ENCODE peak calls at places on chromosomes 1 and 21, in seven cellular contexts. F is choroid plexus epithelial cell, E is neural progenitor cell, Z is HCT116, M is GM23338, P is prostate gland, A is astrocyte of the spinal cord. I is an unnamed sample.

GRCh38 chr21:34862951-34863350 is 186.2 kb downstream of the RUNX1 start:
- DNase-seq in P (no peak), M (no peak), F (no peak), E (no peak), A (no peak), Z (no peak), I (no peak)

GRCh38 chr1:159084867-159085266 is 8.3 kb upstream of the AIM2 start:
- DNase-seq in F (no peak), P (no peak), A (no peak), E (no peak), M (no peak), Z (no peak), I (no peak)

GRCh38 chr1:223343692-223344091 is 20.3 kb downstream of the SUSD4 start:
- DNase-seq in A (no peak), M (no peak), E (no peak), F (no peak), Z (no peak), P (no peak), I (no peak)

GRCh38 chr1:202016022-202016624 is 5.7 kb downstream of the ELF3 start:
- DNase-seq in A (peak; percentile 29), M (no peak), F (peak; percentile 56), Z (no peak), E (no peak), P (no peak), I (no peak)

GRCh38 chr1:41891403-41891896 is 27.3 kb downstream of the HIVEP3 start:
- DNase-seq in M (peak; percentile 44), P (no peak), E (peak; percentile 39), Z (no peak), F (peak; percentile 73), A (no peak), I (no peak)

GRCh38 chr1:232252719-232253118 is 377.2 kb downstream of the SIPA1L2 start:
- DNase-seq in E (peak; percentile 24), F (no peak), Z (no peak), P (no peak), A (no peak), M (peak; percentile 65), I (no peak)

GRCh38 chr1:221032616-221033342 is 153.5 kb downstream of the HLX start:
- DNase-seq in F (no peak), Z (no peak), M (no peak), A (no peak), P (no peak), E (no peak), I (no peak)

GRCh38 chr1:67597336-67597735 is 87.7 kb upstream of the GADD45A start:
- DNase-seq in E (no peak), Z (no peak), P (no peak), M (no peak), F (peak; percentile 24), A (no peak), I (no peak)

GRCh38 chr1:5456090-5456789 is 536.0 kb downstream of the NPHP4 start:
- DNase-seq in P (no peak), Z (no peak), M (no peak), E (no peak), A (no peak), F (no peak), I (no peak)

GRCh38 chr1:40385437-40386310 is 12.1 kb downstream of the SMAP2 start:
- DNase-seq in F (peak; percentile 50), M (no peak), E (no peak), A (peak; percentile 45), P (no peak), Z (no peak), I (no peak)
- H3K4me3 ChIP-seq in F (no peak overlapping the region), M (no peak overlapping the region), E (no peak overlapping the region), A (no peak overlapping the region), P (no peak overlapping the region), Z (no peak overlapping the region), I (no peak overlapping the region)

DNA sequence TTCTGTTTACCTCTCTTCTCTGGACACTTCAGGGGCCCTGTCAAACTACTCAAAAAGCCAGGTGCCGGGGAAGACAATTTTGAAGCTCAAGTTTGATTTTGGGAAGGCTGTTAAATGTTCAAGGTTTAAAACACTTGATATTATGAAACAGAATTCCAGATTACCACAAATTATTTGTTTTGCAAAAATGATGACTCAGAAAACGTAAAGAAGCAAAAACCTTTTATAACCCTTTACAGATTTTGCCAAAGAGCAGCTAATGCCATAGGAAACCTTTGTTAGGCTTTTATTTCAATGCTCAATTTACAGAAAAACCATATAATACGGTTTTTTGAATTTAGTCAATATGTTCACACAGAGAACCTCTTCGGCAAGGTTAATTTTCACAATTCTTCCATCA is 593.4 kb upstream of the ZP4 start:
- DNase-seq in E (no peak), Z (no peak), M (no peak), P (no peak), A (peak; percentile 12), F (peak; percentile 51), I (no peak)
- H3K4me3 ChIP-seq in E (no peak overlapping the region), Z (no peak overlapping the region), M (no peak overlapping the region), P (no peak overlapping the region), A (peak overlapping the region; percentile 56), F (peak overlapping the region; percentile 81), I (no peak overlapping the region)

DNA sequence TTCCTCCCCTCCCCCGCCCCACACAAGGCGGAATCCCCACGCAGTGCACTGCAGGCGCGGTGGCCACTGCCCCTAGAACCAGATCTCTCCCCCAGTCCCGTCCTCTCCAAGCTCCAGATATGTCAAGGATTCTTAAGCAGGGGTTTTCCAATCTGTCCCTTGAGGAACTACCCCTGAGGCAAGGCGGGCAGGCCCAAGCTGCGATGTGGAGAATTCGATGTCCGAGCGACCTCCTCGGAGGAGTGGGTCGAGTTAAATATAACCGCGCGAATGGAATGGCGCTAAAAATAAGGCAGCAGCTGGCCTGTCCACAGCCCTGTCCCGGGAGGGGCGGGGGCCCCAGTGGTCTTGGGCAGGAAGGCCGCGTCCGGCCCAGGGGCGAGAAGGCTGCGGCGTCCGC is 5.8 kb upstream of the FOXD3 start:
- DNase-seq in P (no peak), Z (no peak), A (no peak), F (no peak), E (no peak), M (peak; percentile 49), I (no peak)
- H3K4me3 ChIP-seq in P (no peak overlapping the region), Z (peak overlapping the region; percentile 68), A (no peak overlapping the region), F (no peak overlapping the region), E (no peak overlapping the region), M (peak overlapping the region; percentile 61), I (peak overlapping the region; percentile 61)

GRCh38 chr21:42093991-42094417 is 22.9 kb downstream of the UMODL1 start:
- DNase-seq in F (peak; percentile 90), E (no peak), P (peak; percentile 32), Z (no peak), M (no peak), A (peak; percentile 96), I (peak; percentile 15)

GRCh38 chr21:42096593-42096992 is 25.5 kb downstream of the UMODL1 start:
- DNase-seq in M (no peak), Z (no peak), P (no peak), F (no peak), A (no peak), E (no peak), I (no peak)

GRCh38 chr21:42092805-42093590 is 21.9 kb downstream of the UMODL1 start:
- DNase-seq in P (no peak), Z (no peak), M (no peak), F (no peak), E (no peak), A (peak; percentile 28), I (no peak)

GRCh38 chr21:42095581-42095980 is 24.5 kb downstream of the UMODL1 start:
- DNase-seq in E (no peak), A (no peak), P (no peak), F (no peak), Z (no peak), M (no peak), I (no peak)

DNA sequence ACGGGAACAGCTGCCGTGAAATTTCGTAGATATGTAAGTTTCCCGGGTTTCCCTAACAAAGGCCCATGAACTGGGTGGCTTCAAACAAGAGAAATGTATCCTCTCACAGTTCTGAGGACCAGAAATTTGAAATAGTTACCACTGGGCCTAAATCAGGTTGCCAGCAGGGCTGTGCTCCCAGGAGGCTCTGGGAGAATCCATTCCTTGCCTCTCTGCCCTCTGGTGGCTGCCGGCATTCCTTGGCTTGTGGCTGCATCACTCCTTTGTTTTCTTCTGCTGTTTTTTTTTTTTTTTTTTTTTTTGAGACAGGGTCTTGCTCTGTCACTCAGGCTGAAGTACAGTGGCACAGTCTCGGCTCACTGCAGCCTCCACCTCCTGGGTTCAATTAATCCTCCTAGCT is 23.7 kb downstream of the UMODL1 start:
- DNase-seq in E (no peak), Z (no peak), A (no peak), F (no peak), P (no peak), M (no peak), I (no peak)
- H3K4me3 ChIP-seq in E (no peak overlapping the region), Z (no peak overlapping the region), A (no peak overlapping the region), F (no peak overlapping the region), P (no peak overlapping the region), M (no peak overlapping the region), I (no peak overlapping the region)

GRCh38 chr1:27601771-27602509 is 2.0 kb downstream of the AHDC1 start:
- DNase-seq in Z (no peak), M (no peak), E (peak; percentile 47), A (no peak), F (no peak), P (peak; percentile 31), I (no peak)

GRCh38 chr1:27600500-27601175 is 3.3 kb downstream of the AHDC1 start:
- DNase-seq in M (peak; percentile 75), Z (no peak), E (peak; percentile 79), F (peak; percentile 53), P (no peak), A (no peak), I (no peak)

GRCh38 chr1:27599605-27600499 is 4.1 kb downstream of the AHDC1 start:
- DNase-seq in P (no peak), A (no peak), M (peak; percentile 81), F (no peak), Z (no peak), E (no peak), I (no peak)

GRCh38 chr1:27602510-27603319 is 1.2 kb downstream of the AHDC1 start:
- DNase-seq in P (peak; percentile 59), A (no peak), F (peak; percentile 41), Z (no peak), M (peak; percentile 88), E (peak; percentile 77), I (no peak)

GRCh38 chr1:27601321-27601770 is 2.6 kb downstream of the AHDC1 start:
- DNase-seq in P (no peak), M (no peak), A (no peak), E (no peak), F (no peak), Z (no peak), I (no peak)
- H3K4me3 ChIP-seq in P (peak overlapping the region; percentile 90), M (peak overlapping the region; percentile 89), A (peak overlapping the region; percentile 78), E (peak overlapping the region; percentile 99), F (peak overlapping the region; percentile 86), Z (no peak overlapping the region), I (peak overlapping the region; percentile 90)